ENCODE peak calls at places on chromosomes 12 and 14, in four cellular contexts. E is sigmoid colon, F is stomach, H is endothelial cell of umbilical vein. Y is an unnamed sample.

GRCh38 chr14:63956326-63956725 is 103.5 kb downstream of the SYNE2 start:
- DNase-seq in E (no peak), F (no peak), H (no peak), Y (no peak)

GRCh38 chr12:69024413-69024812 is 91.4 kb upstream of the CPM start:
- DNase-seq in E (no peak), F (peak), H (no peak), Y (no peak)

GRCh38 chr12:103994235-103994634 is 28.6 kb downstream of the TDG start:
- DNase-seq in E (no peak), F (no peak), H (no peak), Y (no peak)

GRCh38 chr12:47458273-47458672 is 247.6 kb downstream of the RPAP3 start:
- DNase-seq in E (no peak), F (no peak), H (no peak), Y (no peak)

GRCh38 chr12:69129014-69129413 is 110.4 kb upstream of the CPSF6 start:
- DNase-seq in E (no peak), F (no peak), H (no peak), Y (no peak)

GRCh38 chr14:40318211-40318719 is 886.0 kb upstream of the FBXO33 start:
- DNase-seq in E (no peak), F (no peak), H (no peak), Y (no peak)

GRCh38 chr14:79581912-79582576 is 629.3 kb downstream of the DIO2 start:
- DNase-seq in E (no peak), F (no peak), H (no peak), Y (no peak)

GRCh38 chr14:65336191-65336591 is 76.3 kb upstream of the FUT8 start:
- DNase-seq in E (no peak), F (no peak), H (no peak), Y (no peak)

GRCh38 chr12:12804011-12804410 is 9.1 kb upstream of the DDX47 start:
- DNase-seq in E (no peak), F (no peak), H (peak), Y (no peak)

GRCh38 chr14:92615451-92615850 is 101.9 kb downstream of the RIN3 start:
- DNase-seq in E (no peak), F (no peak), H (no peak), Y (no peak)

GRCh38 chr14:91996951-91997371 is 42.9 kb downstream of the TRIP11 start:
- DNase-seq in E (no peak), F (no peak), H (peak), Y (peak)

GRCh38 chr14:22531451-22532344 is 57.3 kb downstream of the DAD1 start:
- DNase-seq in E (no peak), F (no peak), H (no peak), Y (no peak)

GRCh38 chr12:13288501-13288900 is 92.0 kb downstream of the EMP1 start:
- DNase-seq in E (no peak), F (no peak), H (no peak), Y (no peak)

GRCh38 chr14:90060312-90060964 is 1.4 kb upstream of the KCNK13 start:
- DNase-seq in E (no peak), F (peak), H (peak), Y (no peak)

GRCh38 chr14:74940956-74941565 is 14.3 kb downstream of the PGF start:
- DNase-seq in E (no peak), F (no peak), H (no peak), Y (no peak)

GRCh38 chr12:24960222-24960855 is 11.4 kb upstream of the BCAT1 start:
- DNase-seq in E (no peak), F (no peak), H (peak), Y (no peak)

GRCh38 chr12:108837680-108838079 is 19.7 kb downstream of the SSH1 start:
- DNase-seq in E (no peak), F (no peak), H (no peak), Y (no peak)

GRCh38 chr12:76621582-76622024 is 62.0 kb upstream of the OSBPL8 start:
- DNase-seq in E (peak), F (peak), H (peak), Y (peak)

GRCh38 chr12:31471823-31472222 is 119.1 kb downstream of the DENND5B start:
- DNase-seq in E (no peak), F (no peak), H (no peak), Y (peak)
- TF ChIP-seq POLR2AphosphoS5 in E (no peak), F (no peak), H (no peak), Y (peak)

DNA sequence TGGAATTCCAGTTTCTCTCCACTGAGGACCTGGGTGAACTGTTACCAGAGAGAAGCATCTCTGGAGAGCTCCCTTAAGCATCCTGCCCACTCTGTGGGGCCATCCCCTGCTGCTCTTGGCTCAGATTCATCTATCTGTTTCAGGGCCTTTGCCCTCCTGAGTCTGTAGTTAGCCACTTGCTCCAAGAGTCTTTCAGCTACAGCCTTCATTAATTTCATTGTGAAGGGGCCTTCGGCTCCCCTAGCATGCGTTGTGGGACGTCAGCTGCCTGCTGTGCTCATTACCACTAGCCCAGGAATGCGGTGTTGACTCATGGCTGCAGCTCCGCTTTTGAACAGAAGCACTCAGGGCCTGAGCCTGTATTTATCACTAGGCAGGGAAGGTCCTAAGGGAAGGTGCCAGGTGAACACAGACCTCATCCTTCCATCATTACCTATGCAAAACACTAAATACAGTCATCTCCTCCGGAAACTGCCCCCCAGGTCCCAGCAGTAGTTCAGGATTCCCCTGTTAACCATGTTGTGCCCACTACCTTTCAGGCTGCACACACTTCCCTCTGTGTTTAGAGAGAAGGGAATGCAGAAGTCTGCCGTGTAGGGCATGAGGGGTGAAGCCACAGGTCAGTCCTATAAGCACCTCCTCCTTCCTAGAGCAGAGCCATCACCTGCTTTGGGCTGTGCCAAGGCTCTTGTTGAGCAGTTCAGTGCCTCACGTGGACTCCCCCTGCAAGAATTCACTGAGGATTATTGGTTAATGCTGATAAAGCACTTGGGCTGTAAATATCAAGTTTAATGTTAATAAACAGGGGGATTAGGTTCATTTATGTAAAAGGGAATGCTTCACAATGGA is 191.4 kb downstream of the CACNA1C start:
- DNase-seq in E (peak), F (no peak), H (no peak), Y (no peak)
- H3K27ac ChIP-seq in E (peak), F (peak), H (no peak), Y (no peak)

GRCh38 chr12:54984602-54985376 is at the start of gene TESPA1:
- DNase-seq in E (peak), F (peak), H (no peak), Y (no peak)
- TF ChIP-seq POLR2AphosphoS5 in E (no peak), F (peak), H (no peak), Y (no peak)

GRCh38 chr14:36671149-36671548 is 9.5 kb downstream of the PAX9 start:
- DNase-seq in E (no peak), F (no peak), H (no peak), Y (no peak)

GRCh38 chr14:36664322-36665193 is 2.9 kb downstream of the PAX9 start:
- DNase-seq in E (no peak), F (no peak), H (no peak), Y (no peak)

GRCh38 chr14:36666416-36667206 is 5.0 kb downstream of the PAX9 start:
- DNase-seq in E (no peak), F (no peak), H (no peak), Y (no peak)

GRCh38 chr14:36665887-36666415 is 4.3 kb downstream of the PAX9 start:
- DNase-seq in E (no peak), F (no peak), H (no peak), Y (no peak)

DNA sequence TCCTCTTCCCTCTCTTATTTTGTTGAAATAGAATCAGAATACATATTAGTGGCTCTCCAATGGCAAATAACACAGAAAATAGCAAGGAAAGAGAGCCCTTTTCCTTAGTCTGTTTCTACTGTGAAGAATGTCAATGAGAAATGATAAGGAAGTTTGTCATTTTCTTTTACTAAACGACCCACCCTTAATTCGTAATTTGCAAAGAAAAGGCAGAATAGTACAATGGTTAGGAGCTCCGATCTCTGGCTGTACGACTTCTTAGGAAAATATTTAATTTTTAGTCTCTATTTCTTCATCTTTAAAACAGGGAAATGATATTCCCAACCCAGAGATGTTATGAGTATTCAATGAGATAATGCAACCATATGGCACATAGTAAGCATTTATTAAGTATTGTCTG is 6.0 kb downstream of the PAX9 start:
- DNase-seq in E (no peak), F (no peak), H (no peak), Y (no peak)
- H3K27ac ChIP-seq in E (no peak), F (no peak), H (no peak), Y (peak)